ENCODE peak calls at places on chromosomes 16 and 17, in nine cellular contexts. S, M, O, T, A, E, F, J and U are unnamed samples.

GRCh38 chr17:77694391-77695363 is 263.8 kb upstream of the TNRC6C start:
- DNase-seq in S (no peak), M (no peak), O (no peak), T (no peak), A (no peak), E (no peak), F (no peak), J (no peak), U (no peak)

GRCh38 chr17:29179232-29180036 is 764 bp downstream of the MYO18A start:
- DNase-seq in S (no peak), M (peak), O (no peak), T (peak), A (peak), E (no peak), F (no peak), J (peak), U (peak)

GRCh38 chr17:41777157-41777578 is 9.3 kb downstream of the JUP start:
- DNase-seq in S (peak), M (no peak), O (no peak), T (no peak), A (peak), E (no peak), F (no peak), J (peak), U (no peak)

GRCh38 chr16:86300746-86301480 is 209.4 kb upstream of the FOXF1 start:
- DNase-seq in S (no peak), M (no peak), O (no peak), T (peak), A (no peak), E (no peak), F (no peak), J (no peak), U (no peak)

GRCh38 chr17:38868095-38868967 is 1.5 kb upstream of the LASP1 start:
- DNase-seq in S (no peak), M (no peak), O (no peak), T (peak), A (no peak), E (no peak), F (peak), J (peak), U (no peak)

GRCh38 chr16:592518-593306 is 2.8 kb downstream of the RAB40C start:
- DNase-seq in S (peak), M (no peak), O (no peak), T (no peak), A (no peak), E (no peak), F (peak), J (no peak), U (peak)

GRCh38 chr16:76293980-76294690 is 16.9 kb downstream of the CNTNAP4 start:
- DNase-seq in S (no peak), M (no peak), O (no peak), T (no peak), A (no peak), E (no peak), F (peak), J (no peak), U (no peak)

GRCh38 chr17:59607817-59608403 is 11.8 kb upstream of the CLTC start:
- DNase-seq in S (no peak), M (no peak), O (no peak), T (peak), A (no peak), E (no peak), F (no peak), J (peak), U (no peak)

GRCh38 chr17:57405486-57406072 is 149.3 kb downstream of the MSI2 start:
- DNase-seq in S (no peak), M (no peak), O (no peak), T (no peak), A (no peak), E (no peak), F (no peak), J (no peak), U (peak)

GRCh38 chr17:63442549-63443035 is 3.5 kb downstream of the CYB561 start:
- DNase-seq in S (peak), M (no peak), O (no peak), T (no peak), A (no peak), E (no peak), F (no peak), J (peak), U (no peak)

GRCh38 chr17:28482551-28483199 is 9.2 kb downstream of the SLC13A2 start:
- DNase-seq in S (no peak), M (no peak), O (no peak), T (no peak), A (no peak), E (no peak), F (no peak), J (no peak), U (peak)

GRCh38 chr17:82154881-82155331 is 56.9 kb upstream of the FASN start:
- DNase-seq in S (no peak), M (no peak), O (no peak), T (no peak), A (no peak), E (no peak), F (no peak), J (no peak), U (no peak)

GRCh38 chr16:25161753-25162152 is 50.2 kb downstream of the LCMT1 start:
- DNase-seq in S (no peak), M (no peak), O (no peak), T (no peak), A (no peak), E (no peak), F (no peak), J (no peak), U (no peak)

GRCh38 chr17:2064511-2064910 is 9.6 kb downstream of the HIC1 start:
- DNase-seq in S (no peak), M (no peak), O (no peak), T (no peak), A (no peak), E (no peak), F (peak), J (no peak), U (no peak)

GRCh38 chr16:22004321-22004720 is 3.4 kb upstream of the PDZD9 start:
- DNase-seq in S (no peak), M (no peak), O (no peak), T (no peak), A (no peak), E (no peak), F (no peak), J (no peak), U (no peak)

GRCh38 chr17:82160081-82160480 is 52.6 kb downstream of the CCDC57 start:
- DNase-seq in S (no peak), M (no peak), O (no peak), T (no peak), A (peak), E (no peak), F (no peak), J (no peak), U (no peak)

GRCh38 chr17:8832711-8833352 is 33.7 kb upstream of the MFSD6L start:
- DNase-seq in S (no peak), M (peak), O (no peak), T (peak), A (no peak), E (no peak), F (no peak), J (peak), U (no peak)

GRCh38 chr17:11636771-11637170 is 38.5 kb downstream of the DNAH9 start:
- DNase-seq in S (no peak), M (no peak), O (no peak), T (no peak), A (no peak), E (no peak), F (no peak), J (no peak), U (no peak)

GRCh38 chr17:1241904-1242303 is 28.3 kb upstream of the BHLHA9 start:
- DNase-seq in S (no peak), M (no peak), O (peak), T (no peak), A (peak), E (no peak), F (peak), J (no peak), U (no peak)

GRCh38 chr16:75301804-75302203 is 50.4 kb upstream of the BCAR1 start:
- DNase-seq in S (no peak), M (no peak), O (no peak), T (peak), A (no peak), E (no peak), F (no peak), J (no peak), U (no peak)

GRCh38 chr17:10226930-10227695 is 28.7 kb upstream of the GAS7 start:
- DNase-seq in S (no peak), M (peak), O (no peak), T (peak), A (no peak), E (no peak), F (peak), J (peak), U (peak)

GRCh38 chr16:67571981-67572431 is 9.7 kb downstream of the CTCF start:
- DNase-seq in S (no peak), M (no peak), O (no peak), T (no peak), A (peak), E (no peak), F (peak), J (no peak), U (no peak)

GRCh38 chr16:66247516-66248089 is 118.9 kb upstream of the CDH5 start:
- DNase-seq in S (peak), M (no peak), O (no peak), T (peak), A (peak), E (no peak), F (peak), J (no peak), U (no peak)

GRCh38 chr17:12637015-12637414 is 28.7 kb upstream of the MYOCD start:
- DNase-seq in S (no peak), M (no peak), O (peak), T (peak), A (peak), E (no peak), F (peak), J (no peak), U (no peak)

GRCh38 chr16:53892155-53892554 is 188.2 kb downstream of the FTO start:
- DNase-seq in S (peak), M (peak), O (peak), T (peak), A (peak), E (no peak), F (peak), J (peak), U (peak)

GRCh38 chr17:32323784-32324590 is 18.0 kb downstream of the C17orf75 start:
- DNase-seq in S (peak), M (no peak), O (no peak), T (no peak), A (peak), E (no peak), F (no peak), J (no peak), U (no peak)